ENCODE peak calls at places on chromosomes 2 and 18, in nine cellular contexts. K, F, G, U, W, J, B, N and S are unnamed samples.

GRCh38 chr2:214549946-214550345 is 139.1 kb downstream of the VWC2L start:
- DNase-seq in K (no peak), F (no peak), G (no peak), U (no peak), W (no peak), J (no peak), B (no peak), N (no peak), S (no peak)

GRCh38 chr2:239167766-239168444 is 232.9 kb downstream of the HDAC4 start:
- DNase-seq in K (no peak), F (no peak), G (no peak), U (peak), W (no peak), J (no peak), B (no peak), N (no peak), S (no peak)

GRCh38 chr2:86787701-86788100 is 3.0 kb downstream of the CD8A start:
- DNase-seq in K (no peak), F (no peak), G (no peak), U (no peak), W (peak), J (no peak), B (no peak), N (no peak), S (no peak)

GRCh38 chr2:26735096-26735495 is 29.0 kb upstream of the SLC35F6 start:
- DNase-seq in K (peak), F (peak), G (peak), U (no peak), W (peak), J (no peak), B (peak), N (no peak), S (no peak)

GRCh38 chr2:37323770-37324535 is 680 bp downstream of the PRKD3 start:
- DNase-seq in K (peak), F (peak), G (peak), U (no peak), W (peak), J (peak), B (peak), N (peak), S (peak)

GRCh38 chr2:234437642-234438321 is 59.1 kb downstream of the ARL4C start:
- DNase-seq in K (no peak), F (no peak), G (no peak), U (no peak), W (no peak), J (no peak), B (no peak), N (no peak), S (no peak)

GRCh38 chr18:76670564-76671288 is 151.6 kb upstream of the ZNF236 start:
- DNase-seq in K (no peak), F (no peak), G (no peak), U (no peak), W (no peak), J (no peak), B (peak), N (no peak), S (no peak)

GRCh38 chr18:49225160-49225559 is 235.3 kb downstream of the DYM start:
- DNase-seq in K (peak), F (peak), G (no peak), U (no peak), W (no peak), J (no peak), B (peak), N (no peak), S (no peak)

GRCh38 chr2:33372940-33373553 is 103.4 kb upstream of the RASGRP3 start:
- DNase-seq in K (peak), F (peak), G (no peak), U (no peak), W (no peak), J (no peak), B (no peak), N (peak), S (no peak)

GRCh38 chr2:7986431-7986830 is 695.4 kb upstream of the ID2 start:
- DNase-seq in K (no peak), F (no peak), G (no peak), U (no peak), W (no peak), J (no peak), B (no peak), N (no peak), S (no peak)

GRCh38 chr2:17540813-17541513 is 467 bp downstream of the VSNL1 start:
- DNase-seq in K (no peak), F (peak), G (no peak), U (no peak), W (no peak), J (no peak), B (no peak), N (no peak), S (no peak)

GRCh38 chr18:3995476-3996102 is 459.5 kb downstream of the DLGAP1 start:
- DNase-seq in K (peak), F (peak), G (peak), U (no peak), W (no peak), J (no peak), B (peak), N (peak), S (peak)

GRCh38 chr18:12254137-12254819 is at the start of gene CIDEA:
- DNase-seq in K (peak), F (peak), G (no peak), U (no peak), W (peak), J (no peak), B (peak), N (peak), S (no peak)

GRCh38 chr18:31657823-31658669 is 26.3 kb downstream of the B4GALT6 start:
- DNase-seq in K (no peak), F (no peak), G (peak), U (no peak), W (no peak), J (peak), B (no peak), N (peak), S (no peak)

GRCh38 chr18:76874643-76875389 is 52.5 kb downstream of the ZNF236 start:
- DNase-seq in K (no peak), F (peak), G (no peak), U (no peak), W (no peak), J (no peak), B (no peak), N (peak), S (peak)

GRCh38 chr2:231991664-231992063 is 30.2 kb downstream of the DIS3L2 start:
- DNase-seq in K (peak), F (no peak), G (no peak), U (no peak), W (no peak), J (no peak), B (peak), N (peak), S (no peak)

GRCh38 chr2:180980185-180980942 is at the start of gene UBE2E3:
- DNase-seq in K (peak), F (peak), G (peak), U (peak), W (peak), J (peak), B (peak), N (peak), S (peak)

GRCh38 chr2:145258903-145259579 is 739.1 kb upstream of the ZEB2 start:
- DNase-seq in K (peak), F (peak), G (peak), U (no peak), W (no peak), J (no peak), B (peak), N (no peak), S (peak)

GRCh38 chr2:131076707-131077106 is 16.6 kb downstream of the FAM168B start:
- DNase-seq in K (no peak), F (no peak), G (peak), U (no peak), W (no peak), J (no peak), B (no peak), N (no peak), S (no peak)

GRCh38 chr2:193894090-193894489 is 1699.4 kb upstream of the TMEFF2 start:
- DNase-seq in K (no peak), F (no peak), G (no peak), U (no peak), W (no peak), J (no peak), B (no peak), N (no peak), S (no peak)

GRCh38 chr2:233165895-233166661 is 85.4 kb upstream of the ATG16L1 start:
- DNase-seq in K (peak), F (no peak), G (peak), U (no peak), W (peak), J (no peak), B (peak), N (no peak), S (peak)

GRCh38 chr2:46351388-46352141 is 54.4 kb downstream of the EPAS1 start:
- DNase-seq in K (no peak), F (no peak), G (no peak), U (no peak), W (peak), J (no peak), B (no peak), N (no peak), S (peak)

GRCh38 chr2:168138369-168138768 is 109.0 kb downstream of the STK39 start:
- DNase-seq in K (no peak), F (peak), G (peak), U (no peak), W (peak), J (no peak), B (no peak), N (no peak), S (no peak)

GRCh38 chr18:21598726-21599584 is 1.5 kb downstream of the ESCO1 start:
- DNase-seq in K (no peak), F (no peak), G (no peak), U (no peak), W (no peak), J (peak), B (peak), N (no peak), S (no peak)

GRCh38 chr2:238286987-238287386 is 1.4 kb downstream of the PER2 start:
- DNase-seq in K (peak), F (peak), G (no peak), U (no peak), W (no peak), J (no peak), B (peak), N (no peak), S (no peak)

GRCh38 chr2:142180820-142181533 is 50.2 kb upstream of the LRP1B start:
- DNase-seq in K (peak), F (peak), G (peak), U (no peak), W (peak), J (no peak), B (peak), N (peak), S (no peak)

GRCh38 chr2:127621981-127622431 is 23.9 kb upstream of the GPR17 start:
- DNase-seq in K (no peak), F (no peak), G (no peak), U (peak), W (no peak), J (no peak), B (no peak), N (no peak), S (no peak)

GRCh38 chr2:168348076-168348475 is 100.7 kb upstream of the STK39 start:
- DNase-seq in K (peak), F (peak), G (peak), U (no peak), W (no peak), J (no peak), B (peak), N (peak), S (no peak)

GRCh38 chr2:45120546-45120945 is 111.3 kb upstream of the SIX2 start:
- DNase-seq in K (peak), F (peak), G (no peak), U (no peak), W (no peak), J (no peak), B (peak), N (no peak), S (no peak)

GRCh38 chr2:6031165-6031867 is 339.1 kb downstream of the SOX11 start:
- DNase-seq in K (no peak), F (no peak), G (no peak), U (no peak), W (no peak), J (no peak), B (no peak), N (no peak), S (no peak)

GRCh38 chr18:3213231-3214059 is 6.3 kb downstream of the MYOM1 start:
- DNase-seq in K (no peak), F (no peak), G (peak), U (no peak), W (no peak), J (no peak), B (no peak), N (no peak), S (peak)

GRCh38 chr18:55401275-55401620 is 186.7 kb downstream of the TCF4 start:
- DNase-seq in K (peak), F (peak), G (no peak), U (no peak), W (no peak), J (no peak), B (peak), N (no peak), S (no peak)

GRCh38 chr2:53437371-53437770 is 330.2 kb upstream of the CHAC2 start:
- DNase-seq in K (peak), F (no peak), G (no peak), U (no peak), W (no peak), J (no peak), B (peak), N (no peak), S (no peak)

GRCh38 chr2:236340251-236340650 is 76.0 kb upstream of the ASB18 start:
- DNase-seq in K (no peak), F (no peak), G (no peak), U (no peak), W (no peak), J (no peak), B (no peak), N (no peak), S (no peak)

GRCh38 chr2:236341066-236341465 is 76.9 kb upstream of the ASB18 start:
- DNase-seq in K (peak), F (no peak), G (no peak), U (no peak), W (no peak), J (no peak), B (no peak), N (no peak), S (no peak)

GRCh38 chr2:236337465-236338325 is 73.5 kb upstream of the ASB18 start:
- DNase-seq in K (no peak), F (no peak), G (no peak), U (no peak), W (no peak), J (no peak), B (no peak), N (no peak), S (no peak)

GRCh38 chr2:236336575-236337464 is 72.6 kb upstream of the ASB18 start:
- DNase-seq in K (no peak), F (no peak), G (no peak), U (no peak), W (no peak), J (no peak), B (no peak), N (no peak), S (no peak)

GRCh38 chr2:236338495-236339184 is 74.4 kb upstream of the ASB18 start:
- DNase-seq in K (peak), F (no peak), G (peak), U (no peak), W (peak), J (no peak), B (peak), N (no peak), S (no peak)
- H3K4me3 ChIP-seq in K (no peak), F (no peak), G (no peak), U (no peak), W (no peak), J (no peak), B (no peak), N (no peak), S (no peak)

GRCh38 chr2:150483532-150483931 is 3.9 kb downstream of the RND3 start:
- DNase-seq in K (no peak), F (no peak), G (no peak), U (no peak), W (no peak), J (no peak), B (no peak), N (no peak), S (no peak)
- H3K4me3 ChIP-seq in K (peak), F (peak), G (no peak), U (peak), W (no peak), J (no peak), B (peak), N (no peak), S (no peak)

GRCh38 chr2:219296631-219297391 is 12.4 kb downstream of the PTPRN start:
- DNase-seq in K (no peak), F (no peak), G (no peak), U (no peak), W (no peak), J (no peak), B (no peak), N (no peak), S (no peak)

GRCh38 chr2:219300022-219300421 is 9.2 kb downstream of the PTPRN start:
- DNase-seq in K (no peak), F (no peak), G (no peak), U (no peak), W (no peak), J (no peak), B (no peak), N (no peak), S (no peak)

GRCh38 chr2:219299372-219299760 is 9.8 kb downstream of the PTPRN start:
- DNase-seq in K (no peak), F (no peak), G (no peak), U (no peak), W (no peak), J (no peak), B (no peak), N (no peak), S (no peak)

GRCh38 chr2:219297766-219298456 is 11.3 kb downstream of the PTPRN start:
- DNase-seq in K (no peak), F (no peak), G (no peak), U (no peak), W (no peak), J (no peak), B (peak), N (no peak), S (no peak)

DNA sequence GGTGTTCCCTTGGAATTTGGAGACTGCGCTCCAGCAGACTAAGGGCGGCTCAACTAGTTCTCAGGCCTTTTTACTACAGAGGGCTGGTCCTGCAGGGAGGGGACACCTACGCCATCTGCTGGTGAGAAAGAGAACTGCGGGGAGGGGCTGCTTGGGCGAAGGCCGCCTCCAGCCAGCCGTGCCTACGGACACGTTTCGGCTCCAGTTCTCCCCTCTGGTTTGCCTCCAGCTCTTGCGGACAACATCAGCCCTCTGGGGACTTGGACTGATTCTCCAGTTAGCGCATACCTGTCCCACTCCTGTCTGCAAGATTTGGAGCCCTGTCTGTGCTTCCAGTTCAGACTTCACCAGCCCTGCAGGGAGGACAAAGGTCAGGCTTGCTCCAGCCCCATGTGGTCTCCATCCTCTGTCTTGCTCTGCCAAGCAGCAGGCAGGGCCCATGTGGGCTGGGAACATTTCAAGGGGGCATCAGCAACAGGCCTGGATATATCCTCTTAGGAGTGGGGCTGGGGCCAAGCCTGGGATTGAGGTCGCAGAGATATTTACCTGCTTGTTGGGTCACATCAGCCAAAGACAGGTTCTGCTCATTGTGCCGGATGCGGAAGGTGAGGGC is 10.3 kb downstream of the PTPRN start:
- DNase-seq in K (peak), F (peak), G (peak), U (peak), W (peak), J (peak), B (peak), N (peak), S (peak)
- H3K4me3 ChIP-seq in K (no peak), F (no peak), G (no peak), U (no peak), W (no peak), J (no peak), B (no peak), N (no peak), S (no peak)

GRCh38 chr2:135050684-135051083 is 1.4 kb upstream of the RAB3GAP1 start:
- DNase-seq in K (no peak), F (no peak), G (no peak), U (no peak), W (peak), J (no peak), B (no peak), N (no peak), S (no peak)
- H3K4me3 ChIP-seq in K (no peak), F (no peak), G (no peak), U (no peak), W (no peak), J (no peak), B (no peak), N (no peak), S (no peak)

DNA sequence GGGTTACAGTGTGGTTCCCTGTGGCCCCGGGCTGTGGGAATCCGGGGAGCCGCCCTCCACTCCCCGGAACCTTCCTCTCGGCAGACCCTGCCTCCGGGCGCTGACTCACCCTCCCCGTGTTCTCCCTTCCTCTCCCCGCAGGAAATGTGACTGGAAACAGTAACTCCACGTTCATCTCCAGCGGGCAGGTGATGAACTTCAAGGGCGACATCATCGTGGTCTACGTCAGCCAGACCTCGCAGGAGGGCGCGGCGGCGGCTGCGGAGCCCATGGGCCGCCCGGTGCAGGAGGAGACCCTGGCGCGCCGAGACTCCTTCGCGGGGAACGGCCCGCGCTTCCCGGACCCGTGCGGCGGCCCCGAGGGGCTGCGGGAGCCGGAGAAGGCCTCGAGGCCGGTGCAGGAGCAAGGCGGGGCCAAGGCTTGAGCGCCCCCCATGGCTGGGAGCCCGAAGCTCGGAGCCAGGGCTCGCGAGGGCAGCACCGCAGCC is 59.5 kb downstream of the TNFRSF11A start:
- DNase-seq in K (peak), F (peak), G (no peak), U (no peak), W (no peak), J (no peak), B (no peak), N (no peak), S (no peak)
- H3K4me3 ChIP-seq in K (no peak), F (peak), G (peak), U (no peak), W (peak), J (no peak), B (no peak), N (no peak), S (no peak)